ENCODE peak calls at places on chromosomes 2 and 18, in eight cellular contexts. G is choroid plexus epithelial cell; J is T-helper 2 cell treated with Interferon-gamma antibody and Interleukin-4, amounts not matched to agents 5 μg/mL and 100 μg/mL, for 36 hours; Z is body of pancreas; N is NCI-H345; K is fibroblast of pulmonary artery; X is iPS DF 19.7; H is nucleus accumbens. B is an unnamed sample.

GRCh38 chr18:24785019-24785418 is 324.6 kb downstream of the HRH4 start:
- DNase-seq in G (no peak), J (no peak), Z (no peak), N (no peak), K (no peak), X (no peak), H (no peak), B (no peak)

GRCh38 chr2:73418343-73418742 is 32.7 kb downstream of the ALMS1 start:
- DNase-seq in G (peak), J (no peak), Z (peak), N (no peak), K (peak), X (no peak), H (no peak), B (peak)

GRCh38 chr2:218748795-218749429 is 33.0 kb upstream of the CYP27A1 start:
- DNase-seq in G (no peak), J (no peak), Z (no peak), N (no peak), K (no peak), X (no peak), H (no peak), B (no peak)

GRCh38 chr18:37639846-37640245 is 74.2 kb upstream of the CELF4 start:
- DNase-seq in G (no peak), J (no peak), Z (no peak), N (no peak), K (peak), X (no peak), H (no peak), B (no peak)

GRCh38 chr2:144240656-144241339 is 279.1 kb downstream of the ZEB2 start:
- DNase-seq in G (no peak), J (no peak), Z (no peak), N (peak), K (no peak), X (no peak), H (no peak), B (no peak)

GRCh38 chr2:106192752-106193490 is 1.2 kb downstream of the UXS1 start:
- DNase-seq in G (peak), J (peak), Z (peak), N (peak), K (peak), X (no peak), H (no peak), B (peak)

GRCh38 chr18:67496469-67496868 is 20.1 kb downstream of the DSEL start:
- DNase-seq in G (no peak), J (no peak), Z (no peak), N (no peak), K (no peak), X (no peak), H (no peak), B (no peak)

GRCh38 chr18:78327643-78328042 is 652.0 kb upstream of the SALL3 start:
- DNase-seq in G (no peak), J (no peak), Z (no peak), N (no peak), K (no peak), X (no peak), H (no peak), B (no peak)

GRCh38 chr2:4662161-4662779 is 958.9 kb downstream of the DCDC2C start:
- DNase-seq in G (peak), J (no peak), Z (no peak), N (no peak), K (no peak), X (no peak), H (no peak), B (no peak)

GRCh38 chr2:48440103-48440390 is 89.9 kb upstream of the STON1 start:
- DNase-seq in G (no peak), J (no peak), Z (no peak), N (no peak), K (no peak), X (no peak), H (no peak), B (no peak)

GRCh38 chr2:3289526-3289925 is 88.1 kb downstream of the EIPR1 start:
- DNase-seq in G (no peak), J (no peak), Z (no peak), N (peak), K (no peak), X (no peak), H (no peak), B (no peak)

GRCh38 chr2:59076079-59076619 is 835.0 kb upstream of the FANCL start:
- DNase-seq in G (no peak), J (no peak), Z (no peak), N (peak), K (no peak), X (no peak), H (no peak), B (no peak)

GRCh38 chr2:10075571-10076209 is 4.5 kb downstream of the CYS1 start:
- DNase-seq in G (no peak), J (no peak), Z (no peak), N (no peak), K (no peak), X (no peak), H (no peak), B (no peak)

B was measured in retinal pigment epithelial cell.